ENCODE peak calls at places on chromosomes 7 and 10, in six cellular contexts. One of them, this sample, is unnamed.
A peak's percentile ranks its signal among the peaks of the same experiment; 100 is the strongest.

GRCh38 chr7:22275574-22276150 is 81.3 kb downstream of the RAPGEF5 start:
- DNase-seq in fibroblast of lung: no peak
- DNase-seq in GM19239: no peak
- DNase-seq in fibroblast of gingiva: no peak
- DNase-seq in AG04449: no peak
- DNase-seq in fibroblast of the aortic adventitia: no peak
- DNase-seq in this sample: no peak

GRCh38 chr10:26445411-26446031 is 7.4 kb downstream of the APBB1IP start:
- DNase-seq in fibroblast of lung: no peak
- DNase-seq in GM19239: no peak
- DNase-seq in fibroblast of gingiva: peak; percentile 51
- DNase-seq in AG04449: no peak
- DNase-seq in fibroblast of the aortic adventitia: no peak
- DNase-seq in this sample: peak; percentile 24

GRCh38 chr10:58696736-58697135 is 184.1 kb downstream of the BICC1 start:
- DNase-seq in fibroblast of lung: peak; percentile 59
- DNase-seq in GM19239: no peak
- DNase-seq in fibroblast of gingiva: no peak
- DNase-seq in AG04449: no peak
- DNase-seq in fibroblast of the aortic adventitia: peak; percentile 53
- DNase-seq in this sample: no peak

GRCh38 chr7:83324596-83324995 is 161.9 kb upstream of the PCLO start:
- DNase-seq in fibroblast of lung: no peak
- DNase-seq in GM19239: no peak
- DNase-seq in fibroblast of gingiva: no peak
- DNase-seq in AG04449: no peak
- DNase-seq in fibroblast of the aortic adventitia: no peak
- DNase-seq in this sample: no peak

GRCh38 chr10:4234661-4235060 is 449.7 kb upstream of the KLF6 start:
- DNase-seq in fibroblast of lung: no peak
- DNase-seq in GM19239: no peak
- DNase-seq in fibroblast of gingiva: no peak
- DNase-seq in AG04449: no peak
- DNase-seq in fibroblast of the aortic adventitia: no peak
- DNase-seq in this sample: no peak

GRCh38 chr7:127885222-127885772 is 145.9 kb downstream of the LRRC4 start:
- DNase-seq in fibroblast of lung: no peak
- DNase-seq in GM19239: no peak
- DNase-seq in fibroblast of gingiva: no peak
- DNase-seq in AG04449: no peak
- DNase-seq in fibroblast of the aortic adventitia: no peak
- DNase-seq in this sample: no peak

GRCh38 chr10:23067337-23067736 is 28.0 kb upstream of the MSRB2 start:
- DNase-seq in fibroblast of lung: no peak
- DNase-seq in GM19239: no peak
- DNase-seq in fibroblast of gingiva: no peak
- DNase-seq in AG04449: no peak
- DNase-seq in fibroblast of the aortic adventitia: no peak
- DNase-seq in this sample: no peak

GRCh38 chr10:84562592-84562991 is 234.2 kb downstream of the CCSER2 start:
- DNase-seq in fibroblast of lung: no peak
- DNase-seq in GM19239: no peak
- DNase-seq in fibroblast of gingiva: no peak
- DNase-seq in AG04449: no peak
- DNase-seq in fibroblast of the aortic adventitia: no peak
- DNase-seq in this sample: no peak

GRCh38 chr10:25047902-25048301 is 31.5 kb downstream of the THNSL1 start:
- DNase-seq in fibroblast of lung: peak; percentile 94
- DNase-seq in GM19239: no peak
- DNase-seq in fibroblast of gingiva: peak; percentile 33
- DNase-seq in AG04449: no peak
- DNase-seq in fibroblast of the aortic adventitia: peak; percentile 98
- DNase-seq in this sample: no peak

GRCh38 chr7:151876899-151877777 is at the start of gene PRKAG2:
- DNase-seq in fibroblast of lung: peak; percentile 15
- DNase-seq in GM19239: peak; percentile 70
- DNase-seq in fibroblast of gingiva: peak; percentile 44
- DNase-seq in AG04449: no peak
- DNase-seq in fibroblast of the aortic adventitia: peak; percentile 25
- DNase-seq in this sample: no peak

GRCh38 chr10:132613566-132614348 is 76.2 kb downstream of the INPP5A start:
- DNase-seq in fibroblast of lung: no peak
- DNase-seq in GM19239: no peak
- DNase-seq in fibroblast of gingiva: no peak
- DNase-seq in AG04449: no peak
- DNase-seq in fibroblast of the aortic adventitia: no peak
- DNase-seq in this sample: no peak

GRCh38 chr10:48931188-48931587 is 8.5 kb downstream of the LRRC18 start:
- DNase-seq in fibroblast of lung: no peak
- DNase-seq in GM19239: no peak
- DNase-seq in fibroblast of gingiva: no peak
- DNase-seq in AG04449: no peak
- DNase-seq in fibroblast of the aortic adventitia: no peak
- DNase-seq in this sample: no peak

GRCh38 chr7:132516042-132516840 is 60.0 kb downstream of the PLXNA4 start:
- DNase-seq in fibroblast of lung: peak; percentile 87
- DNase-seq in GM19239: no peak
- DNase-seq in fibroblast of gingiva: no peak
- DNase-seq in AG04449: no peak
- DNase-seq in fibroblast of the aortic adventitia: peak; percentile 82
- DNase-seq in this sample: no peak

GRCh38 chr10:13100349-13101294 is 659 bp downstream of the OPTN start:
- DNase-seq in fibroblast of lung: peak; percentile 42
- DNase-seq in GM19239: peak; percentile 7
- DNase-seq in fibroblast of gingiva: peak; percentile 19
- DNase-seq in AG04449: no peak
- DNase-seq in fibroblast of the aortic adventitia: peak; percentile 36
- DNase-seq in this sample: no peak

GRCh38 chr10:18719811-18720210 is 60.6 kb downstream of the ARL5B start:
- DNase-seq in fibroblast of lung: peak; percentile 35
- DNase-seq in GM19239: no peak
- DNase-seq in fibroblast of gingiva: no peak
- DNase-seq in AG04449: no peak
- DNase-seq in fibroblast of the aortic adventitia: peak; percentile 9
- DNase-seq in this sample: no peak

GRCh38 chr10:59580257-59580863 is 129.3 kb downstream of the SLC16A9 start:
- DNase-seq in fibroblast of lung: peak; percentile 52
- DNase-seq in GM19239: no peak
- DNase-seq in fibroblast of gingiva: peak; percentile 30
- DNase-seq in AG04449: no peak
- DNase-seq in fibroblast of the aortic adventitia: peak; percentile 81
- DNase-seq in this sample: peak; percentile 42

GRCh38 chr10:43113201-43113893 is 24.9 kb upstream of the CSGALNACT2 start:
- DNase-seq in fibroblast of lung: no peak
- DNase-seq in GM19239: no peak
- DNase-seq in fibroblast of gingiva: no peak
- DNase-seq in AG04449: no peak
- DNase-seq in fibroblast of the aortic adventitia: no peak
- DNase-seq in this sample: no peak

GRCh38 chr7:94655562-94655883 is 410 bp downstream of the SGCE start:
- DNase-seq in fibroblast of lung: peak; percentile 35
- DNase-seq in GM19239: no peak
- DNase-seq in fibroblast of gingiva: no peak
- DNase-seq in AG04449: no peak
- DNase-seq in fibroblast of the aortic adventitia: no peak
- DNase-seq in this sample: no peak

GRCh38 chr7:2614646-2615330 is 17.0 kb upstream of the TTYH3 start:
- DNase-seq in fibroblast of lung: no peak
- DNase-seq in GM19239: no peak
- DNase-seq in fibroblast of gingiva: peak; percentile 58
- DNase-seq in AG04449: no peak
- DNase-seq in fibroblast of the aortic adventitia: peak; percentile 26
- DNase-seq in this sample: no peak

GRCh38 chr10:34699904-34700303 is 115.2 kb downstream of the PARD3 start:
- DNase-seq in fibroblast of lung: no peak
- DNase-seq in GM19239: no peak
- DNase-seq in fibroblast of gingiva: no peak
- DNase-seq in AG04449: no peak
- DNase-seq in fibroblast of the aortic adventitia: no peak
- DNase-seq in this sample: peak; percentile 79

GRCh38 chr10:96532523-96532922 is 18.8 kb upstream of the TLL2 start:
- DNase-seq in fibroblast of lung: no peak
- DNase-seq in GM19239: no peak
- DNase-seq in fibroblast of gingiva: no peak
- DNase-seq in AG04449: no peak
- DNase-seq in fibroblast of the aortic adventitia: peak; percentile 15
- DNase-seq in this sample: no peak

GRCh38 chr7:112421666-112422486 is 28.4 kb upstream of the IFRD1 start:
- DNase-seq in fibroblast of lung: no peak
- DNase-seq in GM19239: no peak
- DNase-seq in fibroblast of gingiva: no peak
- DNase-seq in AG04449: no peak
- DNase-seq in fibroblast of the aortic adventitia: no peak
- DNase-seq in this sample: no peak